ENCODE peak calls at places on chromosomes 4 and X, in eight cellular contexts. D, S, I, Q, F, K, R and E are unnamed samples.
A peak's percentile ranks its signal among the peaks of the same experiment; 100 is the strongest.

GRCh38 chr4:91114386-91114785 is 987.2 kb downstream of the CCSER1 start:
- DNase-seq in S (no peak), I (no peak), K (no peak), Q (no peak), D (no peak), F (no peak), R (no peak), E (no peak)

GRCh38 chrX:103549920-103550319 is 30.6 kb upstream of the RAB40A start:
- DNase-seq in S (no peak), D (no peak), Q (no peak), R (no peak), K (no peak), F (no peak), I (no peak), E (no peak)

GRCh38 chr4:81919238-81919637 is 447.5 kb upstream of the RASGEF1B start:
- DNase-seq in F (no peak), K (no peak), Q (no peak), D (peak; percentile 34), S (no peak), I (no peak), R (no peak), E (no peak)

GRCh38 chr4:108126806-108127205 is 41.9 kb downstream of the LEF1 start:
- DNase-seq in K (no peak), R (no peak), S (no peak), I (no peak), D (no peak), F (no peak), Q (peak; percentile 22), E (no peak)

GRCh38 chrX:13380230-13380629 is 60.4 kb upstream of the ATXN3L start:
- DNase-seq in I (no peak), F (peak; percentile 58), Q (peak; percentile 79), S (no peak), D (no peak), K (peak; percentile 47), R (no peak), E (no peak)

GRCh38 chrX:41010188-41010846 is 74.9 kb upstream of the USP9X start:
- DNase-seq in S (peak; percentile 88), K (peak; percentile 65), R (peak; percentile 25), F (peak; percentile 92), Q (peak; percentile 90), I (peak; percentile 14), D (peak; percentile 85), E (peak; percentile 52)

GRCh38 chr4:5708829-5709680 is 696 bp upstream of the EVC2 start:
- DNase-seq in R (no peak), S (no peak), D (peak; percentile 21), K (no peak), Q (no peak), F (peak; percentile 73), I (no peak), E (no peak)

GRCh38 chr4:115396034-115396433 is 282.6 kb upstream of the NDST4 start:
- DNase-seq in R (no peak), D (no peak), S (no peak), F (no peak), Q (no peak), K (no peak), I (no peak), E (no peak)

GRCh38 chrX:19658030-19658429 is 142.7 kb upstream of the MAP3K15 start:
- DNase-seq in Q (peak; percentile 75), I (no peak), R (no peak), D (no peak), K (no peak), S (no peak), F (peak; percentile 19), E (no peak)

GRCh38 chrX:10507181-10507580 is 113.2 kb downstream of the MID1 start:
- DNase-seq in F (peak; percentile 25), D (no peak), R (no peak), Q (peak; percentile 80), I (no peak), K (no peak), S (no peak), E (no peak)

GRCh38 chr4:14879643-14880042 is 122.6 kb upstream of the CPEB2 start:
- DNase-seq in F (no peak), S (no peak), D (no peak), K (no peak), I (no peak), Q (no peak), R (no peak), E (no peak)

GRCh38 chr4:140156529-140157171 is 2.7 kb upstream of the MAML3 start:
- DNase-seq in K (no peak), S (no peak), F (no peak), Q (no peak), I (no peak), D (no peak), R (peak; percentile 25), E (no peak)

GRCh38 chr4:111618908-111619307 is 526.3 kb upstream of the FAM241A start:
- DNase-seq in F (peak; percentile 24), R (no peak), Q (peak; percentile 74), K (no peak), S (no peak), I (no peak), D (peak; percentile 9), E (no peak)

GRCh38 chrX:107450823-107451509 is 1.5 kb downstream of the FRMPD3 start:
- DNase-seq in K (no peak), I (no peak), R (no peak), F (no peak), D (peak; percentile 40), S (no peak), Q (no peak), E (no peak)

GRCh38 chrX:12570859-12571501 is 220.2 kb upstream of the PRPS2 start:
- DNase-seq in I (no peak), R (no peak), K (no peak), D (no peak), F (no peak), Q (no peak), S (no peak), E (no peak)